ENCODE peak calls at places on chromosomes 13 and 19, in ten cellular contexts. C is cardiac fibroblast, W is IMR-90, X is tibial artery, O is lower leg skin, L is adipocyte, R is H7, P is lower lobe of right lung, K is AG04449, B is heart right ventricle. Q is an unnamed sample.

GRCh38 chr13:91193358-91193757 is 154.1 kb upstream of the MIR17HG start:
- DNase-seq in R (no peak), P (no peak), B (no peak), L (no peak), W (no peak), X (no peak), O (no peak), C (no peak), K (no peak), Q (no peak)

GRCh38 chr19:566403-566802 is 6.0 kb upstream of the BSG start:
- DNase-seq in O (no peak), K (no peak), X (no peak), R (no peak), C (peak; percentile 97), L (no peak), P (peak; percentile 71), W (peak; percentile 31), B (no peak), Q (no peak)

GRCh38 chr19:57620673-57621348 is 6.8 kb downstream of the ZNF134 start:
- DNase-seq in P (no peak), B (no peak), X (no peak), C (peak; percentile 15), K (no peak), R (no peak), L (no peak), O (no peak), W (peak; percentile 15), Q (no peak)

GRCh38 chr19:46073268-46073922 is 32.6 kb upstream of the IGFL4 start:
- DNase-seq in B (no peak), C (no peak), P (no peak), K (no peak), X (no peak), W (peak; percentile 5), O (no peak), R (no peak), L (peak; percentile 1), Q (no peak)

GRCh38 chr19:10183926-10184325 is 10.8 kb downstream of the DNMT1 start:
- DNase-seq in R (no peak), K (no peak), O (no peak), P (no peak), B (no peak), L (no peak), X (no peak), C (no peak), W (no peak), Q (no peak)

GRCh38 chr13:74841123-74841522 is 640.8 kb downstream of the TBC1D4 start:
- DNase-seq in B (no peak), R (no peak), L (no peak), K (no peak), P (no peak), W (no peak), O (no peak), X (no peak), C (no peak), Q (no peak)

GRCh38 chr19:18780631-18781030 is 10.5 kb downstream of the COMP start:
- DNase-seq in K (no peak), L (no peak), B (no peak), R (peak; percentile 89), O (no peak), W (no peak), X (no peak), C (no peak), P (no peak), Q (no peak)

GRCh38 chr13:98450495-98451167 is 126.3 kb downstream of the STK24 start:
- DNase-seq in C (no peak), X (no peak), O (no peak), L (no peak), B (peak; percentile 60), P (no peak), W (no peak), K (no peak), R (peak; percentile 68), Q (no peak)

GRCh38 chr13:40348096-40348679 is 318.3 kb downstream of the FOXO1 start:
- DNase-seq in R (no peak), W (no peak), B (no peak), P (no peak), X (no peak), C (no peak), K (no peak), L (no peak), O (no peak), Q (no peak)

GRCh38 chr19:46471116-46471733 is at the start of gene PNMA8A:
- DNase-seq in C (peak; percentile 94), W (peak; percentile 57), B (peak; percentile 75), K (no peak), P (peak; percentile 62), L (peak; percentile 85), R (peak; percentile 99), O (no peak), X (peak; percentile 80), Q (no peak)

GRCh38 chr13:49348748-49349147 is 95.1 kb downstream of the CAB39L start:
- DNase-seq in L (no peak), K (no peak), O (no peak), C (no peak), R (peak; percentile 68), B (no peak), W (no peak), X (no peak), P (no peak), Q (no peak)

GRCh38 chr13:39023316-39023715 is 14.6 kb downstream of the PROSER1 start:
- DNase-seq in O (no peak), R (peak; percentile 18), P (no peak), K (peak; percentile 7), W (peak; percentile 69), C (peak; percentile 79), X (no peak), B (no peak), L (peak; percentile 42), Q (peak; percentile 26)

GRCh38 chr19:35716735-35716984 is 1.1 kb upstream of the KMT2B start:
- DNase-seq in R (peak; percentile 97), O (no peak), K (no peak), B (no peak), X (peak; percentile 47), W (no peak), L (no peak), P (no peak), C (no peak), Q (no peak)

DNA sequence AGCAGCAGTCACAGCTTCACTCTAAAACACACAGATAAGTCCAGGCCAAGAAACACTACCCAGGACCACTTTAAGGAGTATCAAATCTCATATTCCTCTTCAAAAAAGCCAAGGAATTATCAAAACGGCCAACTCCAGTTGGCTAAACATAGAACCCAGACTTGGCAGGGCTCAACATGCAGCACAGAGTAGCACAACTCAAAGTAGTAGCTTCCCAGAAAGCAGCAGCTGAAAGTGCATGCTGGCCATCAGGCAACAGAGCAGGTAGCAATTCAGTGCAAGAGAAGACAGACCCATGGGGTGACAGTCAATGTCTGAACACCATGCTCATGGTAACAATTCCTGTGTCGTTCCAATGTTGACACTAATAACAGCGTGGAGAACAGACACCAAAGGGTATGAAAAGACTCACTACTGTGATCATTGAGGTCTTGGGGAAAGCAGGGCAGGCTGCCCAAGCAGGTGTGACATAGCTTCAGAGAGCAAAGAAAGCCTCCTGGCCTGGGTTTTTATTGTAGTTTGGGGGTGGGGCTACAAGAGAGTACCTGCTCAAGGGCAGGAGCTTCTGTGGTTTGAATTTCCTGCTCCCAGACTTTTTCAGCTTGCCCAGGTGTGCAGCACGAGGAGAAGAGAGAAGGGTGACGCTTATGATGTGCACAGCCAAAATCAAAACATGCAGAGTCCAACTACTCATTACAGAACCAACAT is 6.2 kb downstream of the ZNF709 start:
- DNase-seq in W (no peak), P (no peak), O (no peak), L (no peak), C (no peak), B (no peak), X (no peak), K (no peak), R (no peak), Q (no peak)
- H3K4me3 ChIP-seq in W (no peak overlapping the region), P (no peak overlapping the region), O (no peak overlapping the region), L (no peak overlapping the region), C (no peak overlapping the region), B (no peak overlapping the region), X (no peak overlapping the region), K (no peak overlapping the region), R (no peak overlapping the region), Q (no peak overlapping the region)

GRCh38 chr19:11598746-11599145 is 1.5 kb downstream of the ZNF627 start:
- DNase-seq in W (no peak), C (no peak), R (no peak), K (no peak), P (no peak), X (no peak), L (no peak), B (no peak), O (no peak), Q (no peak)
- H3K4me3 ChIP-seq in W (no peak overlapping the region), C (no peak overlapping the region), R (no peak overlapping the region), K (no peak overlapping the region), P (no peak overlapping the region), X (peak overlapping the region; percentile 98), L (peak overlapping the region; percentile 93), B (no peak overlapping the region), O (no peak overlapping the region), Q (peak overlapping the region; percentile 96)

DNA sequence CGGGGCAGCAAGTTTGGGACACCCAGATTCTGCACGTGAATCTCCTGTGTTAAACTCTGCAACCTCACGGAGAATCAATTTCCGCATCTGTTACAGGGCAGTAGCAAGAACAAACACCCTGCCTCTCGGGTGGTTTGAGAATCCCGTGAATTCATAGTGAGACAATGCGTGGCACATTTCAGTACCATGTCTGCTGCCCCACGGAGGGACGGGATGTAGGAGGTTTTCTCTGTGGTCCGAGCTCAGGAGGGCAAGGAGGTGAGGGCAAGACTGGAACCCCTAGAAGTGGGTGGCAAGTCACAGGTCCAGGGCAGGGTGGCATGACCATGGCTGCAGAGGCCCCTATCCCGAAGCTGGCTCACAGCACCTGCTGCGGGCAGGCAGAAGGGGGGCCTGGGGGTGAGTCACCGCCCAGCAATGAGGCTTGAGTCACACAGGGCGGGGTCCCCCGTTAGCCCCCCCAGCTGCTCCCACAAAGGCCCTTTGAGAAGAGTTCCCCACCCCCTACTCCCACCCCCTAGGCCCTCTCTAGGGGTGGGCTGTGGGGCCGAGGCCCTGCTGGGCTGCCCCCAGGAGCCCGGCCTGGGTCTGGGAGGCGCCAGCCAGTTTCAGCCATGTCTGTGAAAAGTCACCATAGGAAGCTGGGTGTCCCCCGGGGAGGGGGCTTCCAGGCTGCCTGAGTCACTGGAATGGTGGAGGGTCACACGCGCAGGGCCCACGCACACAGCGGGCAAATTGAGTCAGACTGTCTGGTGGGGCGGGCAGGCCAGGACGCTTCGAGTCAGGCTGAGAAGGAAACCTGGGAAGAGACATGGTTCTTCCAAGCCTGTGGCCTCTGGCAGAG is 25.8 kb upstream of the NANOS3 start:
- DNase-seq in P (peak; percentile 91), W (peak; percentile 94), X (peak; percentile 92), O (peak; percentile 89), B (peak; percentile 81), L (peak; percentile 93), R (peak; percentile 80), C (peak; percentile 95), K (no peak), Q (peak; percentile 83)
- H3K4me3 ChIP-seq in P (peak overlapping the region; percentile 47), W (peak overlapping the region; percentile 1), X (peak overlapping the region; percentile 37), O (no peak overlapping the region), B (peak overlapping the region; percentile 36), L (peak overlapping the region; percentile 77), R (peak overlapping the region; percentile 37), C (no peak overlapping the region), K (peak overlapping the region; percentile 47), Q (peak overlapping the region; percentile 26)

DNA sequence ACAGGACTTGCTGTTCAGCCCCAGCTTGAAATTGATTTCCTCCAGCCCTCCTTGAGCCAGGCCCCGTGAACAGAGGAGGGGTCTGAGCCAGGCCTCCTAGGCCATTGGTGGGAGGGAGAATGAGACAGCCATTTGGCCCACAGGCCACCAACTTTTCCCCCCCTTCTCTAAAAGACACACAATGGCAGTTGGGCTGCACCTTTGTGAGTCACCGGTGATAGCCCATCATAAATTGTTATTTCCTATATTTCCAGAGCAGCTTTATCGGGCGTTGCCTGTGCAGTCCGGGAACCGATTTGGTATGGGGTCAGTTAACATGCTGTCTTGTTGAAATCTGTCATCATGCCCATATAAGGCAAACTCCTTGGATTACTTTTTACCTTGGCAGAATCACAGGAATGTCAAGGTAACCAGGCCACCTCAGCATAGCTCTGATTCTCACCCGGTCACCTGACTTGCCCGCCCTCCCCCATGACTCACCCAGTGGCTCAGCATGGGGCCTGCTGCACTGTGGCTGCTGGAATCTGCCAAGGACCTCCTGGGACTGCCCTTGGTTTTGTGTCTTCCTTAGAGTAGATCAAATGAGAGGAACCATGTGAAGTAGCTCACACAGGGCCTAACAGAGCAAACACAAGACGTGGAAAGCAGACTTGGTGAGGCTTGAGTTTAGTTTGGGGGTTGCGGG is 36.1 kb downstream of the ACTN4 start:
- DNase-seq in B (no peak), P (peak; percentile 90), R (peak; percentile 82), C (peak; percentile 87), X (peak; percentile 77), W (peak; percentile 85), K (no peak), L (peak; percentile 79), O (peak; percentile 81), Q (peak; percentile 82)
- H3K4me3 ChIP-seq in B (no peak overlapping the region), P (no peak overlapping the region), R (no peak overlapping the region), C (no peak overlapping the region), X (no peak overlapping the region), W (no peak overlapping the region), K (no peak overlapping the region), L (peak overlapping the region; percentile 46), O (no peak overlapping the region), Q (no peak overlapping the region)

Q was measured in skeletal muscle cell.